ENCODE peak calls at places on chromosomes 7 and 10, in ten cellular contexts. One of them, this sample, is unnamed.

GRCh38 chr10:25056726-25057125 is 40.3 kb downstream of the THNSL1 start:
- DNase-seq in activated naive CD4-positive, alpha-beta T cell treated with anti-CD3 and anti-CD28 coated beads, Interleukin-2, amount 50 U/mL, for 72 hours: no peak
- DNase-seq in pancreas: no peak
- DNase-seq in neural progenitor cell: no peak
- DNase-seq in non-pigmented ciliary epithelial cell: no peak
- DNase-seq in ACHN: no peak
- DNase-seq in HS-27A: no peak
- DNase-seq in NCI-H446: no peak
- DNase-seq in T1000: no peak
- DNase-seq in activated T-cell treated with anti-CD3 and anti-CD28 coated beads, Interleukin-2, amount 50 U/mL, for 1 hour: no peak
- DNase-seq in this sample: no peak

GRCh38 chr7:7181519-7182155 is 707 bp upstream of the C1GALT1 start:
- DNase-seq in activated naive CD4-positive, alpha-beta T cell treated with anti-CD3 and anti-CD28 coated beads, Interleukin-2, amount 50 U/mL, for 72 hours: peak
- DNase-seq in pancreas: no peak
- DNase-seq in neural progenitor cell: peak
- DNase-seq in non-pigmented ciliary epithelial cell: no peak
- DNase-seq in ACHN: peak
- DNase-seq in HS-27A: no peak
- DNase-seq in NCI-H446: peak
- DNase-seq in T1000: no peak
- DNase-seq in activated T-cell treated with anti-CD3 and anti-CD28 coated beads, Interleukin-2, amount 50 U/mL, for 1 hour: peak
- DNase-seq in this sample: peak

GRCh38 chr10:58508316-58508715 is 4.4 kb upstream of the BICC1 start:
- DNase-seq in activated naive CD4-positive, alpha-beta T cell treated with anti-CD3 and anti-CD28 coated beads, Interleukin-2, amount 50 U/mL, for 72 hours: no peak
- DNase-seq in pancreas: no peak
- DNase-seq in neural progenitor cell: no peak
- DNase-seq in non-pigmented ciliary epithelial cell: no peak
- DNase-seq in ACHN: peak
- DNase-seq in HS-27A: no peak
- DNase-seq in NCI-H446: no peak
- DNase-seq in T1000: no peak
- DNase-seq in activated T-cell treated with anti-CD3 and anti-CD28 coated beads, Interleukin-2, amount 50 U/mL, for 1 hour: no peak
- DNase-seq in this sample: no peak

GRCh38 chr10:98391578-98391991 is 23.4 kb downstream of the PYROXD2 start:
- DNase-seq in activated naive CD4-positive, alpha-beta T cell treated with anti-CD3 and anti-CD28 coated beads, Interleukin-2, amount 50 U/mL, for 72 hours: no peak
- DNase-seq in pancreas: no peak
- DNase-seq in neural progenitor cell: no peak
- DNase-seq in non-pigmented ciliary epithelial cell: no peak
- DNase-seq in ACHN: no peak
- DNase-seq in HS-27A: no peak
- DNase-seq in NCI-H446: peak
- DNase-seq in T1000: no peak
- DNase-seq in activated T-cell treated with anti-CD3 and anti-CD28 coated beads, Interleukin-2, amount 50 U/mL, for 1 hour: no peak
- DNase-seq in this sample: peak

GRCh38 chr7:77569514-77570232 is 32.6 kb downstream of the PTPN12 start:
- DNase-seq in activated naive CD4-positive, alpha-beta T cell treated with anti-CD3 and anti-CD28 coated beads, Interleukin-2, amount 50 U/mL, for 72 hours: no peak
- DNase-seq in pancreas: no peak
- DNase-seq in neural progenitor cell: no peak
- DNase-seq in non-pigmented ciliary epithelial cell: no peak
- DNase-seq in ACHN: no peak
- DNase-seq in HS-27A: no peak
- DNase-seq in NCI-H446: no peak
- DNase-seq in T1000: no peak
- DNase-seq in activated T-cell treated with anti-CD3 and anti-CD28 coated beads, Interleukin-2, amount 50 U/mL, for 1 hour: no peak
- DNase-seq in this sample: no peak

GRCh38 chr7:117997862-117998825 is 124.9 kb upstream of the CTTNBP2 start:
- DNase-seq in activated naive CD4-positive, alpha-beta T cell treated with anti-CD3 and anti-CD28 coated beads, Interleukin-2, amount 50 U/mL, for 72 hours: no peak
- DNase-seq in pancreas: no peak
- DNase-seq in neural progenitor cell: no peak
- DNase-seq in non-pigmented ciliary epithelial cell: peak
- DNase-seq in ACHN: peak
- DNase-seq in HS-27A: no peak
- DNase-seq in NCI-H446: no peak
- DNase-seq in T1000: no peak
- DNase-seq in activated T-cell treated with anti-CD3 and anti-CD28 coated beads, Interleukin-2, amount 50 U/mL, for 1 hour: no peak
- DNase-seq in this sample: no peak

GRCh38 chr7:150412016-150412415 is 32.9 kb downstream of the ZNF775 start:
- DNase-seq in activated naive CD4-positive, alpha-beta T cell treated with anti-CD3 and anti-CD28 coated beads, Interleukin-2, amount 50 U/mL, for 72 hours: no peak
- DNase-seq in pancreas: no peak
- DNase-seq in neural progenitor cell: no peak
- DNase-seq in non-pigmented ciliary epithelial cell: no peak
- DNase-seq in ACHN: no peak
- DNase-seq in HS-27A: no peak
- DNase-seq in NCI-H446: no peak
- DNase-seq in T1000: no peak
- DNase-seq in activated T-cell treated with anti-CD3 and anti-CD28 coated beads, Interleukin-2, amount 50 U/mL, for 1 hour: no peak
- DNase-seq in this sample: no peak

GRCh38 chr10:77428776-77429395 is 208.7 kb downstream of the KCNMA1 start:
- DNase-seq in activated naive CD4-positive, alpha-beta T cell treated with anti-CD3 and anti-CD28 coated beads, Interleukin-2, amount 50 U/mL, for 72 hours: no peak
- DNase-seq in pancreas: no peak
- DNase-seq in neural progenitor cell: peak
- DNase-seq in non-pigmented ciliary epithelial cell: peak
- DNase-seq in ACHN: peak
- DNase-seq in HS-27A: no peak
- DNase-seq in NCI-H446: peak
- DNase-seq in T1000: peak
- DNase-seq in activated T-cell treated with anti-CD3 and anti-CD28 coated beads, Interleukin-2, amount 50 U/mL, for 1 hour: no peak
- DNase-seq in this sample: no peak

GRCh38 chr10:75375828-75376227 is 25.7 kb downstream of the ZNF503 start:
- DNase-seq in activated naive CD4-positive, alpha-beta T cell treated with anti-CD3 and anti-CD28 coated beads, Interleukin-2, amount 50 U/mL, for 72 hours: no peak
- DNase-seq in pancreas: no peak
- DNase-seq in neural progenitor cell: no peak
- DNase-seq in non-pigmented ciliary epithelial cell: no peak
- DNase-seq in ACHN: no peak
- DNase-seq in HS-27A: no peak
- DNase-seq in NCI-H446: no peak
- DNase-seq in T1000: no peak
- DNase-seq in activated T-cell treated with anti-CD3 and anti-CD28 coated beads, Interleukin-2, amount 50 U/mL, for 1 hour: no peak
- DNase-seq in this sample: peak

GRCh38 chr10:123096452-123096851 is 39.3 kb upstream of the HMX3 start:
- DNase-seq in activated naive CD4-positive, alpha-beta T cell treated with anti-CD3 and anti-CD28 coated beads, Interleukin-2, amount 50 U/mL, for 72 hours: no peak
- DNase-seq in pancreas: no peak
- DNase-seq in neural progenitor cell: no peak
- DNase-seq in non-pigmented ciliary epithelial cell: no peak
- DNase-seq in ACHN: no peak
- DNase-seq in HS-27A: no peak
- DNase-seq in NCI-H446: no peak
- DNase-seq in T1000: no peak
- DNase-seq in activated T-cell treated with anti-CD3 and anti-CD28 coated beads, Interleukin-2, amount 50 U/mL, for 1 hour: no peak
- DNase-seq in this sample: no peak

GRCh38 chr10:84805149-84805548 is 476.8 kb downstream of the CCSER2 start:
- DNase-seq in activated naive CD4-positive, alpha-beta T cell treated with anti-CD3 and anti-CD28 coated beads, Interleukin-2, amount 50 U/mL, for 72 hours: no peak
- DNase-seq in pancreas: no peak
- DNase-seq in neural progenitor cell: no peak
- DNase-seq in non-pigmented ciliary epithelial cell: no peak
- DNase-seq in ACHN: no peak
- DNase-seq in HS-27A: no peak
- DNase-seq in NCI-H446: no peak
- DNase-seq in T1000: no peak
- DNase-seq in activated T-cell treated with anti-CD3 and anti-CD28 coated beads, Interleukin-2, amount 50 U/mL, for 1 hour: no peak
- DNase-seq in this sample: no peak

GRCh38 chr10:125779403-125780327 is 4.0 kb upstream of the MMP21 start:
- DNase-seq in activated naive CD4-positive, alpha-beta T cell treated with anti-CD3 and anti-CD28 coated beads, Interleukin-2, amount 50 U/mL, for 72 hours: no peak
- DNase-seq in pancreas: no peak
- DNase-seq in neural progenitor cell: no peak
- DNase-seq in non-pigmented ciliary epithelial cell: no peak
- DNase-seq in ACHN: no peak
- DNase-seq in HS-27A: no peak
- DNase-seq in NCI-H446: no peak
- DNase-seq in T1000: no peak
- DNase-seq in activated T-cell treated with anti-CD3 and anti-CD28 coated beads, Interleukin-2, amount 50 U/mL, for 1 hour: no peak
- DNase-seq in this sample: no peak

GRCh38 chr7:97845622-97846203 is 26.5 kb downstream of the ASNS start:
- DNase-seq in activated naive CD4-positive, alpha-beta T cell treated with anti-CD3 and anti-CD28 coated beads, Interleukin-2, amount 50 U/mL, for 72 hours: no peak
- DNase-seq in pancreas: no peak
- DNase-seq in neural progenitor cell: peak
- DNase-seq in non-pigmented ciliary epithelial cell: no peak
- DNase-seq in ACHN: peak
- DNase-seq in HS-27A: no peak
- DNase-seq in NCI-H446: peak
- DNase-seq in T1000: no peak
- DNase-seq in activated T-cell treated with anti-CD3 and anti-CD28 coated beads, Interleukin-2, amount 50 U/mL, for 1 hour: no peak
- DNase-seq in this sample: peak

GRCh38 chr10:73899401-73899780 is 11.5 kb upstream of the PLAU start:
- DNase-seq in activated naive CD4-positive, alpha-beta T cell treated with anti-CD3 and anti-CD28 coated beads, Interleukin-2, amount 50 U/mL, for 72 hours: no peak
- DNase-seq in pancreas: no peak
- DNase-seq in neural progenitor cell: no peak
- DNase-seq in non-pigmented ciliary epithelial cell: peak
- DNase-seq in ACHN: peak
- DNase-seq in HS-27A: peak
- DNase-seq in NCI-H446: no peak
- DNase-seq in T1000: peak
- DNase-seq in activated T-cell treated with anti-CD3 and anti-CD28 coated beads, Interleukin-2, amount 50 U/mL, for 1 hour: no peak
- DNase-seq in this sample: peak

GRCh38 chr10:44988957-44989620 is 10.5 kb upstream of the DEPP1 start:
- DNase-seq in activated naive CD4-positive, alpha-beta T cell treated with anti-CD3 and anti-CD28 coated beads, Interleukin-2, amount 50 U/mL, for 72 hours: no peak
- DNase-seq in pancreas: peak
- DNase-seq in neural progenitor cell: no peak
- DNase-seq in non-pigmented ciliary epithelial cell: no peak
- DNase-seq in ACHN: no peak
- DNase-seq in HS-27A: no peak
- DNase-seq in NCI-H446: no peak
- DNase-seq in T1000: no peak
- DNase-seq in activated T-cell treated with anti-CD3 and anti-CD28 coated beads, Interleukin-2, amount 50 U/mL, for 1 hour: no peak
- DNase-seq in this sample: no peak

GRCh38 chr7:37336259-37336658 is 112.4 kb downstream of the ELMO1 start:
- DNase-seq in activated naive CD4-positive, alpha-beta T cell treated with anti-CD3 and anti-CD28 coated beads, Interleukin-2, amount 50 U/mL, for 72 hours: peak
- DNase-seq in pancreas: no peak
- DNase-seq in neural progenitor cell: no peak
- DNase-seq in non-pigmented ciliary epithelial cell: no peak
- DNase-seq in ACHN: no peak
- DNase-seq in HS-27A: no peak
- DNase-seq in NCI-H446: no peak
- DNase-seq in T1000: no peak
- DNase-seq in activated T-cell treated with anti-CD3 and anti-CD28 coated beads, Interleukin-2, amount 50 U/mL, for 1 hour: no peak
- DNase-seq in this sample: no peak

GRCh38 chr10:119489572-119490326 is 52.8 kb downstream of the RGS10 start:
- DNase-seq in activated naive CD4-positive, alpha-beta T cell treated with anti-CD3 and anti-CD28 coated beads, Interleukin-2, amount 50 U/mL, for 72 hours: peak
- DNase-seq in pancreas: no peak
- DNase-seq in neural progenitor cell: peak
- DNase-seq in non-pigmented ciliary epithelial cell: no peak
- DNase-seq in ACHN: peak
- DNase-seq in HS-27A: peak
- DNase-seq in NCI-H446: peak
- DNase-seq in T1000: peak
- DNase-seq in activated T-cell treated with anti-CD3 and anti-CD28 coated beads, Interleukin-2, amount 50 U/mL, for 1 hour: peak
- DNase-seq in this sample: peak

GRCh38 chr10:71575446-71575845 is 144.1 kb downstream of the C10orf105 start:
- DNase-seq in activated naive CD4-positive, alpha-beta T cell treated with anti-CD3 and anti-CD28 coated beads, Interleukin-2, amount 50 U/mL, for 72 hours: no peak
- DNase-seq in pancreas: no peak
- DNase-seq in neural progenitor cell: no peak
- DNase-seq in non-pigmented ciliary epithelial cell: no peak
- DNase-seq in ACHN: no peak
- DNase-seq in HS-27A: no peak
- DNase-seq in NCI-H446: no peak
- DNase-seq in T1000: no peak
- DNase-seq in activated T-cell treated with anti-CD3 and anti-CD28 coated beads, Interleukin-2, amount 50 U/mL, for 1 hour: no peak
- DNase-seq in this sample: no peak

GRCh38 chr10:67612577-67613537 is 83.1 kb downstream of the CTNNA3 start:
- DNase-seq in activated naive CD4-positive, alpha-beta T cell treated with anti-CD3 and anti-CD28 coated beads, Interleukin-2, amount 50 U/mL, for 72 hours: peak
- DNase-seq in pancreas: no peak
- DNase-seq in neural progenitor cell: no peak
- DNase-seq in non-pigmented ciliary epithelial cell: peak
- DNase-seq in ACHN: no peak
- DNase-seq in HS-27A: no peak
- DNase-seq in NCI-H446: no peak
- DNase-seq in T1000: peak
- DNase-seq in activated T-cell treated with anti-CD3 and anti-CD28 coated beads, Interleukin-2, amount 50 U/mL, for 1 hour: peak
- DNase-seq in this sample: peak

GRCh38 chr7:749121-749520 is 22.0 kb upstream of the PRKAR1B start:
- DNase-seq in activated naive CD4-positive, alpha-beta T cell treated with anti-CD3 and anti-CD28 coated beads, Interleukin-2, amount 50 U/mL, for 72 hours: no peak
- DNase-seq in pancreas: peak
- DNase-seq in neural progenitor cell: no peak
- DNase-seq in non-pigmented ciliary epithelial cell: no peak
- DNase-seq in ACHN: no peak
- DNase-seq in HS-27A: no peak
- DNase-seq in NCI-H446: no peak
- DNase-seq in T1000: no peak
- DNase-seq in activated T-cell treated with anti-CD3 and anti-CD28 coated beads, Interleukin-2, amount 50 U/mL, for 1 hour: no peak
- DNase-seq in this sample: no peak

GRCh38 chr10:69449841-69450240 is 1.4 kb upstream of the TSPAN15 start:
- DNase-seq in activated naive CD4-positive, alpha-beta T cell treated with anti-CD3 and anti-CD28 coated beads, Interleukin-2, amount 50 U/mL, for 72 hours: peak
- DNase-seq in pancreas: no peak
- DNase-seq in neural progenitor cell: peak
- DNase-seq in non-pigmented ciliary epithelial cell: no peak
- DNase-seq in ACHN: peak
- DNase-seq in HS-27A: no peak
- DNase-seq in NCI-H446: peak
- DNase-seq in T1000: no peak
- DNase-seq in activated T-cell treated with anti-CD3 and anti-CD28 coated beads, Interleukin-2, amount 50 U/mL, for 1 hour: peak
- DNase-seq in this sample: peak

GRCh38 chr7:101494602-101495329 is 132.1 kb downstream of the COL26A1 start:
- DNase-seq in activated naive CD4-positive, alpha-beta T cell treated with anti-CD3 and anti-CD28 coated beads, Interleukin-2, amount 50 U/mL, for 72 hours: no peak
- DNase-seq in pancreas: no peak
- DNase-seq in neural progenitor cell: peak
- DNase-seq in non-pigmented ciliary epithelial cell: no peak
- DNase-seq in ACHN: no peak
- DNase-seq in HS-27A: no peak
- DNase-seq in NCI-H446: no peak
- DNase-seq in T1000: no peak
- DNase-seq in activated T-cell treated with anti-CD3 and anti-CD28 coated beads, Interleukin-2, amount 50 U/mL, for 1 hour: no peak
- DNase-seq in this sample: no peak

GRCh38 chr10:129914153-129914855 is 49.8 kb downstream of the EBF3 start:
- DNase-seq in activated naive CD4-positive, alpha-beta T cell treated with anti-CD3 and anti-CD28 coated beads, Interleukin-2, amount 50 U/mL, for 72 hours: no peak
- DNase-seq in pancreas: no peak
- DNase-seq in neural progenitor cell: no peak
- DNase-seq in non-pigmented ciliary epithelial cell: no peak
- DNase-seq in ACHN: no peak
- DNase-seq in HS-27A: no peak
- DNase-seq in NCI-H446: no peak
- DNase-seq in T1000: no peak
- DNase-seq in activated T-cell treated with anti-CD3 and anti-CD28 coated beads, Interleukin-2, amount 50 U/mL, for 1 hour: no peak
- DNase-seq in this sample: no peak

GRCh38 chr10:128245026-128245425 is 118.8 kb upstream of the MKI67 start:
- DNase-seq in activated naive CD4-positive, alpha-beta T cell treated with anti-CD3 and anti-CD28 coated beads, Interleukin-2, amount 50 U/mL, for 72 hours: no peak
- DNase-seq in pancreas: no peak
- DNase-seq in neural progenitor cell: no peak
- DNase-seq in non-pigmented ciliary epithelial cell: no peak
- DNase-seq in ACHN: no peak
- DNase-seq in HS-27A: no peak
- DNase-seq in NCI-H446: no peak
- DNase-seq in T1000: no peak
- DNase-seq in activated T-cell treated with anti-CD3 and anti-CD28 coated beads, Interleukin-2, amount 50 U/mL, for 1 hour: no peak
- DNase-seq in this sample: no peak

GRCh38 chr7:98137826-98138151 is 31.1 kb downstream of the LMTK2 start:
- DNase-seq in activated naive CD4-positive, alpha-beta T cell treated with anti-CD3 and anti-CD28 coated beads, Interleukin-2, amount 50 U/mL, for 72 hours: no peak
- DNase-seq in pancreas: no peak
- DNase-seq in neural progenitor cell: no peak
- DNase-seq in non-pigmented ciliary epithelial cell: no peak
- DNase-seq in ACHN: no peak
- DNase-seq in HS-27A: no peak
- DNase-seq in NCI-H446: no peak
- DNase-seq in T1000: no peak
- DNase-seq in activated T-cell treated with anti-CD3 and anti-CD28 coated beads, Interleukin-2, amount 50 U/mL, for 1 hour: no peak
- DNase-seq in this sample: peak

GRCh38 chr10:47332371-47332770 is 10.1 kb downstream of the GDF2 start:
- DNase-seq in activated naive CD4-positive, alpha-beta T cell treated with anti-CD3 and anti-CD28 coated beads, Interleukin-2, amount 50 U/mL, for 72 hours: no peak
- DNase-seq in pancreas: no peak
- DNase-seq in neural progenitor cell: no peak
- DNase-seq in non-pigmented ciliary epithelial cell: no peak
- DNase-seq in ACHN: no peak
- DNase-seq in HS-27A: no peak
- DNase-seq in NCI-H446: no peak
- DNase-seq in T1000: no peak
- DNase-seq in activated T-cell treated with anti-CD3 and anti-CD28 coated beads, Interleukin-2, amount 50 U/mL, for 1 hour: no peak
- DNase-seq in this sample: no peak